ENCODE peak calls at places on chromosomes 16 and 17, in six cellular contexts. M is stimulated activated CD4-positive, alpha-beta T cell treated with anti-CD3 and anti-CD28 coated beads, Interleukin-4, amount 100 ng/mL, for 48 hours; G is HCT116; Q is cardiac muscle cell; I is activated CD4-positive, alpha-beta T cell treated with anti-CD3 and anti-CD28 coated beads for 4 hours; A is lung. W is an unnamed sample.

GRCh38 chr16:11178424-11178823 is 77.6 kb downstream of the SOCS1 start:
- DNase-seq in I (no peak), Q (no peak), G (no peak), A (no peak), M (no peak), W (no peak)

GRCh38 chr16:49061315-49061714 is 220.3 kb downstream of the CBLN1 start:
- DNase-seq in A (no peak), I (no peak), G (no peak), Q (no peak), M (no peak), W (no peak)

GRCh38 chr17:77649717-77650211 is 308.7 kb upstream of the TNRC6C start:
- DNase-seq in I (no peak), M (no peak), Q (no peak), G (peak; percentile 42), A (no peak), W (peak; percentile 47)

GRCh38 chr16:57728336-57729181 is 7.0 kb upstream of the KATNB1 start:
- DNase-seq in Q (no peak), I (no peak), G (no peak), A (no peak), M (no peak), W (no peak)

GRCh38 chr17:50847566-50847965 is 12.2 kb downstream of the WFIKKN2 start:
- DNase-seq in A (no peak), M (no peak), G (no peak), I (no peak), Q (no peak), W (no peak)

GRCh38 chr16:6125483-6126259 is 1028.1 kb upstream of the EEF2KMT start:
- DNase-seq in A (no peak), I (no peak), M (no peak), G (no peak), Q (no peak), W (peak; percentile 13)

GRCh38 chr16:59067207-59067606 is 333.1 kb upstream of the GOT2 start:
- DNase-seq in M (no peak), Q (no peak), I (no peak), A (no peak), G (no peak), W (no peak)

GRCh38 chr16:57530104-57530522 is 6.3 kb downstream of the CCDC102A start:
- DNase-seq in G (no peak), M (peak; percentile 52), A (no peak), Q (no peak), I (peak; percentile 78), W (peak; percentile 54)

GRCh38 chr17:40068917-40069750 is 6.4 kb downstream of the THRA start:
- DNase-seq in Q (peak; percentile 61), I (peak; percentile 85), G (no peak), A (peak; percentile 74), M (peak; percentile 79), W (peak; percentile 60)

GRCh38 chr17:10698116-10698818 is 873 bp downstream of the ADPRM start:
- DNase-seq in Q (no peak), A (no peak), G (no peak), I (no peak), M (no peak), W (peak; percentile 12)

GRCh38 chr16:23510154-23510914 is at the start of gene GGA2:
- DNase-seq in M (peak; percentile 73), Q (peak; percentile 90), G (peak; percentile 47), A (peak; percentile 83), I (peak; percentile 74), W (peak; percentile 69)

GRCh38 chr16:85289760-85290625 is 177.7 kb upstream of the CIBAR2 start:
- DNase-seq in M (no peak), A (no peak), Q (no peak), G (no peak), I (no peak), W (no peak)

GRCh38 chr17:39867084-39867890 is 715 bp upstream of the ZPBP2 start:
- DNase-seq in I (peak; percentile 61), A (no peak), G (no peak), Q (no peak), M (peak; percentile 59), W (no peak)

GRCh38 chr17:79009397-79010303 is at the start of gene CANT1:
- DNase-seq in G (peak; percentile 56), M (peak; percentile 84), I (peak; percentile 77), A (peak; percentile 77), Q (peak; percentile 89), W (peak; percentile 41)

GRCh38 chr16:89170346-89171215 is 967 bp upstream of the CDH15 start:
- DNase-seq in Q (no peak), I (no peak), A (peak; percentile 74), G (peak; percentile 57), M (no peak), W (no peak)

GRCh38 chr17:70976447-70976846 is 807.1 kb downstream of the KCNJ2 start:
- DNase-seq in Q (no peak), M (no peak), I (no peak), G (no peak), A (no peak), W (no peak)

GRCh38 chr16:74575805-74576643 is 30.9 kb downstream of the GLG1 start:
- DNase-seq in G (no peak), M (no peak), A (no peak), Q (no peak), I (no peak), W (no peak)

GRCh38 chr17:50167371-50167770 is 1.6 kb downstream of the SGCA start:
- DNase-seq in A (no peak), M (no peak), G (no peak), I (no peak), Q (no peak), W (no peak)

GRCh38 chr16:80972611-80973010 is 34.1 kb downstream of the CMC2 start:
- DNase-seq in M (no peak), I (no peak), A (no peak), Q (no peak), G (no peak), W (no peak)

W was measured in brain microvascular endothelial cell.